ENCODE peak calls at places on chromosomes 5 and 9, in nine cellular contexts. H is AG04449, W is kidney, N is WERI-Rb-1, F is pancreas, R is AG10803, D is esophagus squamous epithelium, Z is colonic mucosa, Q is OCI-LY7. G is an unnamed sample.

GRCh38 chr9:4171519-4171918 is 128.3 kb downstream of the GLIS3 start:
- DNase-seq in N (no peak), Z (no peak), D (no peak), F (no peak), Q (no peak), R (no peak), H (no peak), W (no peak), G (no peak)

GRCh38 chr5:124402144-124402581 is 344.3 kb downstream of the ZNF608 start:
- DNase-seq in D (no peak), W (no peak), Q (no peak), F (no peak), R (peak), N (no peak), H (no peak), Z (peak), G (no peak)

GRCh38 chr9:76882686-76883085 is 23.2 kb downstream of the PRUNE2 start:
- DNase-seq in Z (no peak), W (no peak), Q (peak), D (no peak), R (no peak), H (no peak), F (no peak), N (no peak), G (no peak)

GRCh38 chr5:135890296-135890695 is 5.3 kb downstream of the IL9 start:
- DNase-seq in Q (no peak), R (no peak), D (no peak), W (no peak), F (no peak), N (no peak), Z (no peak), H (no peak), G (no peak)

GRCh38 chr5:138870611-138871010 is 4.5 kb downstream of the LRRTM2 start:
- DNase-seq in D (no peak), F (no peak), R (no peak), N (peak), W (no peak), H (no peak), Q (no peak), Z (no peak), G (no peak)

GRCh38 chr9:69637193-69637592 is 35.0 kb downstream of the APBA1 start:
- DNase-seq in N (no peak), H (no peak), W (no peak), R (no peak), Z (no peak), D (no peak), Q (no peak), F (no peak), G (no peak)

GRCh38 chr5:139182528-139183296 is 15.5 kb downstream of the SIL1 start:
- DNase-seq in H (no peak), Z (no peak), Q (no peak), W (no peak), F (no peak), R (no peak), D (no peak), N (no peak), G (no peak)

GRCh38 chr5:15798006-15798405 is 298.0 kb downstream of the FBXL7 start:
- DNase-seq in Q (no peak), H (no peak), R (peak), W (no peak), N (no peak), Z (no peak), F (no peak), D (no peak), G (no peak)

GRCh38 chr5:171852255-171852681 is 66.7 kb downstream of the SMIM23 start:
- DNase-seq in D (no peak), H (no peak), Q (no peak), Z (no peak), N (no peak), R (no peak), W (no peak), F (no peak), G (no peak)

GRCh38 chr9:30012622-30013021 is 2371.8 kb upstream of the ACO1 start:
- DNase-seq in F (no peak), Z (no peak), D (no peak), H (no peak), W (no peak), R (no peak), Q (no peak), N (no peak), G (no peak)

GRCh38 chr9:83981126-83981871 is 694 bp downstream of the RMI1 start:
- DNase-seq in F (no peak), N (peak), Q (peak), R (peak), D (no peak), Z (peak), H (no peak), W (no peak), G (no peak)

GRCh38 chr5:173327948-173328895 is at the start of gene STC2:
- DNase-seq in D (no peak), W (peak), Z (peak), F (peak), Q (no peak), R (peak), N (peak), H (peak), G (peak)

GRCh38 chr5:114447084-114447773 is 85.4 kb downstream of the KCNN2 start:
- DNase-seq in Z (no peak), H (no peak), R (no peak), Q (peak), N (no peak), W (no peak), D (no peak), F (no peak), G (no peak)

GRCh38 chr5:89729623-89730390 is 679.7 kb downstream of the CETN3 start:
- DNase-seq in Z (no peak), Q (no peak), W (no peak), D (no peak), F (no peak), N (no peak), R (peak), H (no peak), G (peak)

GRCh38 chr5:69368458-69369368 is 607 bp downstream of the AK6 start:
- DNase-seq in D (no peak), N (no peak), F (no peak), H (no peak), Q (peak), R (no peak), W (no peak), Z (no peak), G (no peak)

GRCh38 chr5:58752030-58752429 is 169.2 kb downstream of the RAB3C start:
- DNase-seq in F (no peak), N (no peak), H (no peak), Z (no peak), D (no peak), W (no peak), R (no peak), Q (no peak), G (no peak)

GRCh38 chr5:58751222-58751621 is 168.3 kb downstream of the RAB3C start:
- DNase-seq in Z (no peak), R (no peak), H (no peak), F (no peak), W (no peak), D (no peak), N (peak), Q (no peak), G (no peak)

GRCh38 chr5:58759745-58760144 is 176.9 kb downstream of the RAB3C start:
- DNase-seq in Z (no peak), D (no peak), F (no peak), N (no peak), Q (no peak), R (no peak), H (no peak), W (no peak), G (peak)

GRCh38 chr5:58754250-58754649 is 171.4 kb downstream of the RAB3C start:
- DNase-seq in N (no peak), D (no peak), H (no peak), F (no peak), Z (no peak), Q (no peak), R (no peak), W (no peak), G (no peak)

DNA sequence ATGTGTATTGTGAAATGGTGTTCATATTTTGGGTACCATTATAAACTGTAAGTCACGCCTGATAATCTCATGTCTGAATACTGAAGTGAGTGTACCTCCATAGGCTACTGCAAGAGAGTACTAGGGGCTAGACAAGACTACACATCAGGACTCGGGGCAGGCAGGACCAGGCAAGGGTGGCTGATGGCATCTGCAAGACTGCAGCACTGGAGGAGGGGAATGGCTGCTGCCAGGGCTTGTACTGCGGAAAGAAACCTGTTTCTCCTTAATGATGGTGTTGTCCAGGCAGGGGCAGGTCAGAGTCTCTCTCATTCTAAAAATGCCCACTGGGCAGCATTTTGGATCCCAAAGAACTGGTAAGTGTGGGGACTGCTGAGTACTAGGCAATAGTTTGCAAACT is 172.5 kb downstream of the RAB3C start:
- DNase-seq in H (no peak), W (no peak), Q (no peak), D (no peak), N (no peak), R (no peak), Z (no peak), F (no peak), G (no peak)
- H3K4me3 ChIP-seq in H (no peak), W (no peak), Q (no peak), D (no peak), N (no peak), R (no peak), Z (no peak), F (no peak), G (no peak)

DNA sequence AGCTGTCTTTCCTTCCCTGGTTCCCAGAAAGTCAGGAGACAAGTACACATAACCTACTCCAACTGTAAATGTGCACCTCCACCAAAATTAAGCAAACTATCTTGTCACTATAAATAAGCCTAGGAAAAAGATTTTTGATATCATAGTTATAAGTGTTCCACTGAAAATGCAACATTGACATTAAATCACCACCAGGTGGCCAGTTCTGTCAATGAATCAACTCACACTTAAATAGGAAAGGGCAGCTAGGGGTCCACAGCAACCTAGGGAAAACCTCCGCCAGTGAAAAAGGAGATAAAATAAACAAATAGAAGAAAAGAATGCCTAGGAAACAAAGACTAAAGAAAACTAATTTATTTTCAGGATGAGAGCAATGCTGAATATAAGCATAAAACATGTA is 243.0 kb upstream of the PTPRD start:
- DNase-seq in W (no peak), H (no peak), Z (no peak), R (no peak), N (no peak), Q (no peak), F (no peak), D (no peak), G (no peak)
- TF ChIP-seq CTCF in W (peak), H (no peak), Z (no peak), R (no peak), N (no peak), Q (peak), F (peak), D (no peak), G (no peak)

GRCh38 chr5:53017794-53018391 is 28.7 kb downstream of the ITGA2 start:
- DNase-seq in D (no peak), H (no peak), R (no peak), Q (no peak), F (no peak), Z (no peak), N (no peak), W (peak), G (no peak)

GRCh38 chr5:53010819-53011218 is 21.7 kb downstream of the ITGA2 start:
- DNase-seq in N (no peak), H (no peak), Q (no peak), R (no peak), Z (no peak), D (no peak), F (no peak), W (no peak), G (no peak)

GRCh38 chr5:53011233-53011632 is 22.1 kb downstream of the ITGA2 start:
- DNase-seq in Z (no peak), F (no peak), H (no peak), N (no peak), Q (no peak), R (no peak), W (no peak), D (no peak), G (no peak)

GRCh38 chr5:53017383-53017782 is 28.2 kb downstream of the ITGA2 start:
- DNase-seq in Q (no peak), D (no peak), H (no peak), W (peak), N (no peak), F (no peak), R (no peak), Z (peak), G (no peak)

DNA sequence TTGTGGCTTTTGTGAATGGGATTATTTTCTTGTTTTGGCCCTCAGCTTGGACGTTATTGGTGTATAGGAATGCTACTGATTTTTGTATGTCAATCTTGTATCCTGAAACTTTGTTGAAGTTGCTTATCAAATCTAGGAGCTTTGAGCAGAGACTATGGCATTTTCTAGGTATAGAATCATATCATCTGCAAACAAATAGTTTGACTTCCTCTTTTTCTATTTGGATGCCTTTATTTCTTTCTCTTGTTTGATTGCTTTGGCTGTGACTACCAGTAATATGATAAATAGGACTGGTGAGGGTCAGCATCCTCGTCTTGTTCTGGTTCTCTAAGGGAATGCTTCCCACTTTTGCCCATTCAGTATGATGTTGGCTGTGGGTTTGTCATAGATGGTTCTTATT is 24.7 kb downstream of the ITGA2 start:
- DNase-seq in W (no peak), D (no peak), Q (no peak), H (no peak), F (no peak), N (no peak), R (no peak), Z (no peak), G (no peak)
- H3K4me3 ChIP-seq in W (no peak), D (no peak), Q (no peak), H (no peak), F (no peak), N (no peak), R (no peak), Z (no peak), G (no peak)

GRCh38 chr9:99823392-99824377 is 2.0 kb downstream of the NR4A3 start:
- DNase-seq in H (no peak), N (peak), Q (peak), W (peak), Z (peak), R (peak), F (peak), D (no peak), G (no peak)

GRCh38 chr9:99825158-99826046 is 3.7 kb downstream of the NR4A3 start:
- DNase-seq in R (no peak), H (no peak), D (no peak), F (peak), Q (no peak), Z (no peak), W (no peak), N (no peak), G (no peak)

GRCh38 chr9:99826579-99826978 is 4.9 kb downstream of the NR4A3 start:
- DNase-seq in Z (no peak), W (no peak), Q (no peak), D (no peak), N (no peak), H (no peak), R (no peak), F (no peak), G (no peak)

GRCh38 chr9:99822596-99823391 is 1.1 kb downstream of the NR4A3 start:
- DNase-seq in F (peak), Z (peak), W (peak), R (peak), H (no peak), N (peak), D (no peak), Q (peak), G (no peak)

GRCh38 chr9:99824378-99825157 is 2.9 kb downstream of the NR4A3 start:
- DNase-seq in Q (peak), R (peak), W (peak), N (peak), Z (peak), H (no peak), F (peak), D (no peak), G (no peak)
- TF ChIP-seq CTCF in Q (peak), R (peak), W (no peak), N (peak), Z (no peak), H (peak), F (no peak), D (peak), G (peak)

DNA sequence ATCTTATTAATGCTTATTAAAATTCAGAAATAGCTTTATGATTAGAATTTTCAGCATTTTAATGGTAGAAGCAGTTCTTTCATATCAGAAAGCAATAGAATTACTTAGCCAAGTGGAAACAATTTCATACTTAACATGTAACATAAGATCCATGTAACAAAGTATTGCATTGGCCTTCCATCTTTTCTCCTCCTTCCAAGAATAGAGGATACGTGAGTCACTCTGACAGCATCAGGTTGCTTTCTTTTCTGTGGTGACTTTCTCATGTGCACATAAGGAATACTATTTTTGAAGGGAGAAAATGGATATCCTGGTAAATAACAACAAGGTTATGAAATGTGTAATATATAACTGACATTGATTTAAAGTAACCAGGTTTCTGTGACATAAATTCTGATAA is 272.2 kb downstream of the ANXA1 start:
- DNase-seq in H (no peak), Q (no peak), F (no peak), W (no peak), R (no peak), N (no peak), Z (no peak), D (no peak), G (no peak)
- H3K4me3 ChIP-seq in H (no peak), Q (no peak), F (no peak), W (no peak), R (no peak), N (no peak), Z (no peak), D (no peak), G (no peak)

GRCh38 chr5:127281609-127282008 is 9.0 kb upstream of the MEGF10 start:
- DNase-seq in W (no peak), Q (no peak), R (no peak), H (no peak), F (peak), D (no peak), Z (no peak), N (no peak), G (no peak)

GRCh38 chr5:127275641-127276193 is 14.9 kb upstream of the MEGF10 start:
- DNase-seq in D (no peak), W (no peak), F (no peak), H (no peak), N (no peak), R (no peak), Z (no peak), Q (no peak), G (no peak)

GRCh38 chr5:127280494-127281220 is 9.9 kb upstream of the MEGF10 start:
- DNase-seq in W (no peak), R (no peak), D (no peak), Q (no peak), H (no peak), Z (no peak), F (peak), N (no peak), G (no peak)
- TF ChIP-seq CTCF in W (no peak), R (no peak), D (no peak), Q (no peak), H (no peak), Z (no peak), F (no peak), N (no peak), G (no peak)

G was measured in GM12864.